ENCODE peak calls at places on chromosomes 11 and 22, in nine cellular contexts. One of them, this sample, is unnamed. For H3K4me1, the result is how much of the 10 kb centered on the place peaks cover.

GRCh38 chr11:128318856-128319474 is 268.4 kb downstream of the ETS1 start:
- DNase-seq in heart right ventricle: no peak
- DNase-seq in aorta: no peak
- DNase-seq in testis: no peak
- DNase-seq in neural progenitor cell: no peak
- DNase-seq in CD4-positive, alpha-beta memory T cell: peak
- DNase-seq in psoas muscle: no peak
- DNase-seq in adrenal gland: no peak
- DNase-seq in HCT116: no peak
- DNase-seq in this sample: no peak

GRCh38 chr11:70429428-70429705 is 31.0 kb downstream of the CTTN start:
- DNase-seq in heart right ventricle: no peak
- DNase-seq in aorta: no peak
- DNase-seq in testis: no peak
- DNase-seq in neural progenitor cell: no peak
- DNase-seq in CD4-positive, alpha-beta memory T cell: no peak
- DNase-seq in psoas muscle: no peak
- DNase-seq in adrenal gland: no peak
- DNase-seq in HCT116: no peak
- DNase-seq in this sample: no peak

GRCh38 chr22:24435861-24436351 is 8.5 kb downstream of the ADORA2A start:
- DNase-seq in heart right ventricle: no peak
- DNase-seq in aorta: no peak
- DNase-seq in testis: no peak
- DNase-seq in neural progenitor cell: no peak
- DNase-seq in CD4-positive, alpha-beta memory T cell: no peak
- DNase-seq in psoas muscle: peak
- DNase-seq in adrenal gland: peak
- DNase-seq in HCT116: no peak
- DNase-seq in this sample: no peak

GRCh38 chr11:86488553-86488952 is 113.9 kb downstream of the CCDC81 start:
- DNase-seq in heart right ventricle: no peak
- DNase-seq in aorta: no peak
- DNase-seq in testis: no peak
- DNase-seq in neural progenitor cell: no peak
- DNase-seq in CD4-positive, alpha-beta memory T cell: no peak
- DNase-seq in psoas muscle: no peak
- DNase-seq in adrenal gland: peak
- DNase-seq in HCT116: no peak
- DNase-seq in this sample: no peak

GRCh38 chr22:46528121-46528610 is 9.3 kb downstream of the CELSR1 start:
- DNase-seq in heart right ventricle: no peak
- DNase-seq in aorta: no peak
- DNase-seq in testis: no peak
- DNase-seq in neural progenitor cell: no peak
- DNase-seq in CD4-positive, alpha-beta memory T cell: no peak
- DNase-seq in psoas muscle: no peak
- DNase-seq in adrenal gland: no peak
- DNase-seq in HCT116: peak
- DNase-seq in this sample: no peak

GRCh38 chr11:119316729-119317591 is at the start of gene MCAM:
- DNase-seq in heart right ventricle: peak
- DNase-seq in aorta: peak
- DNase-seq in testis: no peak
- DNase-seq in neural progenitor cell: peak
- DNase-seq in CD4-positive, alpha-beta memory T cell: no peak
- DNase-seq in psoas muscle: peak
- DNase-seq in adrenal gland: peak
- DNase-seq in HCT116: no peak
- DNase-seq in this sample: no peak

GRCh38 chr11:133029096-133029495 is 503.2 kb downstream of the OPCML start:
- DNase-seq in heart right ventricle: no peak
- DNase-seq in aorta: no peak
- DNase-seq in testis: no peak
- DNase-seq in neural progenitor cell: no peak
- DNase-seq in CD4-positive, alpha-beta memory T cell: no peak
- DNase-seq in psoas muscle: no peak
- DNase-seq in adrenal gland: no peak
- DNase-seq in HCT116: no peak
- DNase-seq in this sample: no peak

GRCh38 chr11:101169944-101170343 is 40.3 kb upstream of the PGR start:
- DNase-seq in heart right ventricle: no peak
- DNase-seq in aorta: no peak
- DNase-seq in testis: no peak
- DNase-seq in neural progenitor cell: no peak
- DNase-seq in CD4-positive, alpha-beta memory T cell: no peak
- DNase-seq in psoas muscle: no peak
- DNase-seq in adrenal gland: no peak
- DNase-seq in HCT116: no peak
- DNase-seq in this sample: no peak

GRCh38 chr11:36213050-36213840 is 76.0 kb downstream of the COMMD9 start:
- DNase-seq in heart right ventricle: no peak
- DNase-seq in aorta: no peak
- DNase-seq in testis: no peak
- DNase-seq in neural progenitor cell: peak
- DNase-seq in CD4-positive, alpha-beta memory T cell: no peak
- DNase-seq in psoas muscle: no peak
- DNase-seq in adrenal gland: no peak
- DNase-seq in HCT116: no peak
- DNase-seq in this sample: no peak

GRCh38 chr22:41302016-41302767 is 867 bp downstream of the ZC3H7B start:
- DNase-seq in heart right ventricle: no peak
- DNase-seq in aorta: no peak
- DNase-seq in testis: no peak
- DNase-seq in neural progenitor cell: peak
- DNase-seq in CD4-positive, alpha-beta memory T cell: peak
- DNase-seq in psoas muscle: no peak
- DNase-seq in adrenal gland: no peak
- DNase-seq in HCT116: no peak
- DNase-seq in this sample: no peak

GRCh38 chr11:45857834-45858492 is 10.7 kb downstream of the CRY2 start:
- DNase-seq in heart right ventricle: peak
- DNase-seq in aorta: no peak
- DNase-seq in testis: peak
- DNase-seq in neural progenitor cell: no peak
- DNase-seq in CD4-positive, alpha-beta memory T cell: no peak
- DNase-seq in psoas muscle: peak
- DNase-seq in adrenal gland: peak
- DNase-seq in HCT116: no peak
- DNase-seq in this sample: peak

GRCh38 chr11:45859661-45860140 is 12.4 kb downstream of the CRY2 start:
- DNase-seq in heart right ventricle: peak
- DNase-seq in aorta: peak
- DNase-seq in testis: peak
- DNase-seq in neural progenitor cell: peak
- DNase-seq in CD4-positive, alpha-beta memory T cell: no peak
- DNase-seq in psoas muscle: peak
- DNase-seq in adrenal gland: peak
- DNase-seq in HCT116: no peak
- DNase-seq in this sample: peak

GRCh38 chr11:45860764-45861510 is 13.7 kb downstream of the CRY2 start:
- DNase-seq in heart right ventricle: no peak
- DNase-seq in aorta: no peak
- DNase-seq in testis: no peak
- DNase-seq in neural progenitor cell: no peak
- DNase-seq in CD4-positive, alpha-beta memory T cell: no peak
- DNase-seq in psoas muscle: no peak
- DNase-seq in adrenal gland: peak
- DNase-seq in HCT116: no peak
- DNase-seq in this sample: no peak

GRCh38 chr11:45860348-45860747 is 13.1 kb downstream of the CRY2 start:
- DNase-seq in heart right ventricle: no peak
- DNase-seq in aorta: no peak
- DNase-seq in testis: no peak
- DNase-seq in neural progenitor cell: no peak
- DNase-seq in CD4-positive, alpha-beta memory T cell: no peak
- DNase-seq in psoas muscle: no peak
- DNase-seq in adrenal gland: peak
- DNase-seq in HCT116: no peak
- DNase-seq in this sample: no peak

DNA sequence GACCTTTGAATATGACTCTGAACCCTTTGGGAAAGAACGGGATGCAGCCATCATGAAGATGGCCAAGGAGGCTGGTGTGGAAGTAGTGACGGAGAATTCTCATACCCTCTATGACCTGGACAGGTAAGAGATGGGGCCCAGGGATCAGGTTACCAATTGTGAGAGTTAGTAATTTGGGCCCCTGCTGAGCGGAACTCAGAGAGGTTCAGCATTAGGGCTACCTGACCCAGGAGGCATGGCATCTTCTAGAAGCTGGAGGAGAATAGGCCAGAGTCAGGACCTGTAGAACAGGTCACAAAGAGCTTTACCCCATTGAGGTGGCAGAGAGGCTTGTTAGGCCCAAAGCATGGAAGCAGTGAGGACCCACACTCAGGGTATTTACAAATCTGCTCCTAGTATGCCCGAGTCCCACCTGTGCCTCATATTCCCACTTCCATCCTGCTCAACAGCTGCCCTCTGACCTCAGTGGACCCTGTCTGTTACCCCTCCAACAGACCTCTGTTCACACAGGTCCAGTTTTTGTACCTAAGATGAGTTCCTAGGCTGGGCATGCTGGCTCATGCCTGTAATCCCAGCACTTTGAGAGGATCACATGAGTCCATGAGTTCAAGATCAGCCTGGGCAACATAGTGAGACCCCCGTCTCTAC is 11.6 kb downstream of the CRY2 start:
- DNase-seq in heart right ventricle: no peak
- DNase-seq in aorta: no peak
- DNase-seq in testis: no peak
- DNase-seq in neural progenitor cell: no peak
- DNase-seq in CD4-positive, alpha-beta memory T cell: no peak
- DNase-seq in psoas muscle: no peak
- DNase-seq in adrenal gland: peak
- DNase-seq in HCT116: no peak
- DNase-seq in this sample: no peak
- H3K27ac ChIP-seq in heart right ventricle: peak
- H3K27ac ChIP-seq in aorta: no peak
- H3K27ac ChIP-seq in testis: peak
- H3K27ac ChIP-seq in neural progenitor cell: no peak
- H3K27ac ChIP-seq in CD4-positive, alpha-beta memory T cell: no peak
- H3K27ac ChIP-seq in psoas muscle: peak
- H3K27ac ChIP-seq in adrenal gland: peak
- H3K27ac ChIP-seq in HCT116: no peak
- H3K27ac ChIP-seq in this sample: peak

DNA sequence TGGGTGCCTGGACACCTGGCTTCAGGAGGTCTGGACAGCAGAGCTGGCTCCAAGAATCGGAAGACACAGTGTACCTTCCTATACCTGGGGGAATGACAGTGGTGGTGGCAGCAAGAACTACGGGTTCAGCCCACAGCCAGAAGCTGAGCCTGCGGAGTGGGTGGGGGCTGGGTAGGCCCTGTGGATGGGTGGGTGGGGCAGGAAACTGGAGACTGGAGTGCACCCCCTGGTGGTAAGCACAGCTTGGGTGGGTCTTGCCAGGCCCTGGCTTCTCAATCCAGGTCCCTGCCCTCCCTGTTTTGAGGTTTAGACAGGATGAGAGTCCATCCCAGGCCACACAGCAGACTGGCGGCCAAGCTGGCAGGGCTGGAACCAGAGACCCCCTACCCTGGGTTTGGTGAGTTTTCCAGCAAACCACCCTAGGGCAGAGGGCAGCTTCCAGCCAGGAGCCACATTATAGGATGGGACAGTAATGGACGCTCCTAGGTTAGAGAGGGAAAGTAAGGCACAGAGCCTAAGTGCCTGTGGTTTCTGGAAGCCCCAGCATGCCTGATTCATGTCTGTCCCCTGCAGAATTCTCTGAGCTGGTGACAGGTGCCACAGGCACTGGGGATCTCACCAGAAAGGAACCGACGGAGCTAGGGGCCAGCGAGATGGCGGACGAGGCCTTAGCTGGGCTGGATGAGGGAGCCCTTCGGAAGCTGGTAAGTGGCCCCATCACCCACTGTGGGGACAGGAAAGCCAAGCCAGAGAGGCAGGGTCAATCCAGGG is 1.7 kb downstream of the SMTN start:
- DNase-seq in heart right ventricle: peak
- DNase-seq in aorta: peak
- DNase-seq in testis: peak
- DNase-seq in neural progenitor cell: peak
- DNase-seq in CD4-positive, alpha-beta memory T cell: no peak
- DNase-seq in psoas muscle: peak
- DNase-seq in adrenal gland: peak
- DNase-seq in HCT116: peak
- DNase-seq in this sample: peak
- H3K4me1 ChIP-seq in heart right ventricle: half or more
- H3K4me1 ChIP-seq in aorta: under half
- H3K4me1 ChIP-seq in testis: under half
- H3K4me1 ChIP-seq in neural progenitor cell: under half
- H3K4me1 ChIP-seq in CD4-positive, alpha-beta memory T cell: under half
- H3K4me1 ChIP-seq in psoas muscle: under half
- H3K4me1 ChIP-seq in adrenal gland: under half
- H3K4me1 ChIP-seq in HCT116: half or more
- H3K4me1 ChIP-seq in this sample: under half

GRCh38 chr11:109221190-109221589 is 200.8 kb upstream of the C11orf87 start:
- DNase-seq in heart right ventricle: no peak
- DNase-seq in aorta: no peak
- DNase-seq in testis: no peak
- DNase-seq in neural progenitor cell: no peak
- DNase-seq in CD4-positive, alpha-beta memory T cell: no peak
- DNase-seq in psoas muscle: no peak
- DNase-seq in adrenal gland: no peak
- DNase-seq in HCT116: no peak
- DNase-seq in this sample: no peak
- H3K27ac ChIP-seq in heart right ventricle: no peak
- H3K27ac ChIP-seq in aorta: no peak
- H3K27ac ChIP-seq in testis: no peak
- H3K27ac ChIP-seq in neural progenitor cell: no peak
- H3K27ac ChIP-seq in CD4-positive, alpha-beta memory T cell: no peak
- H3K27ac ChIP-seq in psoas muscle: no peak
- H3K27ac ChIP-seq in adrenal gland: no peak
- H3K27ac ChIP-seq in HCT116: no peak
- H3K27ac ChIP-seq in this sample: no peak

GRCh38 chr11:106461148-106461547 is 383.7 kb downstream of the AASDHPPT start:
- DNase-seq in heart right ventricle: peak
- DNase-seq in aorta: no peak
- DNase-seq in testis: peak
- DNase-seq in neural progenitor cell: no peak
- DNase-seq in CD4-positive, alpha-beta memory T cell: no peak
- DNase-seq in psoas muscle: no peak
- DNase-seq in adrenal gland: no peak
- DNase-seq in HCT116: no peak
- DNase-seq in this sample: no peak

GRCh38 chr11:106463796-106464201 is 386.3 kb downstream of the AASDHPPT start:
- DNase-seq in heart right ventricle: no peak
- DNase-seq in aorta: no peak
- DNase-seq in testis: no peak
- DNase-seq in neural progenitor cell: no peak
- DNase-seq in CD4-positive, alpha-beta memory T cell: no peak
- DNase-seq in psoas muscle: no peak
- DNase-seq in adrenal gland: no peak
- DNase-seq in HCT116: no peak
- DNase-seq in this sample: no peak

GRCh38 chr11:106463154-106463553 is 385.7 kb downstream of the AASDHPPT start:
- DNase-seq in heart right ventricle: no peak
- DNase-seq in aorta: no peak
- DNase-seq in testis: no peak
- DNase-seq in neural progenitor cell: peak
- DNase-seq in CD4-positive, alpha-beta memory T cell: no peak
- DNase-seq in psoas muscle: no peak
- DNase-seq in adrenal gland: no peak
- DNase-seq in HCT116: no peak
- DNase-seq in this sample: no peak

GRCh38 chr11:106464728-106465127 is 387.3 kb downstream of the AASDHPPT start:
- DNase-seq in heart right ventricle: no peak
- DNase-seq in aorta: no peak
- DNase-seq in testis: no peak
- DNase-seq in neural progenitor cell: no peak
- DNase-seq in CD4-positive, alpha-beta memory T cell: no peak
- DNase-seq in psoas muscle: no peak
- DNase-seq in adrenal gland: no peak
- DNase-seq in HCT116: no peak
- DNase-seq in this sample: no peak

GRCh38 chr11:106461839-106462545 is 384.5 kb downstream of the AASDHPPT start:
- DNase-seq in heart right ventricle: no peak
- DNase-seq in aorta: no peak
- DNase-seq in testis: no peak
- DNase-seq in neural progenitor cell: peak
- DNase-seq in CD4-positive, alpha-beta memory T cell: no peak
- DNase-seq in psoas muscle: no peak
- DNase-seq in adrenal gland: no peak
- DNase-seq in HCT116: no peak
- DNase-seq in this sample: no peak
- H3K4me1 ChIP-seq in heart right ventricle: under half
- H3K4me1 ChIP-seq in aorta: under half
- H3K4me1 ChIP-seq in testis: under half
- H3K4me1 ChIP-seq in neural progenitor cell: under half
- H3K4me1 ChIP-seq in CD4-positive, alpha-beta memory T cell: under half
- H3K4me1 ChIP-seq in psoas muscle: under half
- H3K4me1 ChIP-seq in adrenal gland: under half
- H3K4me1 ChIP-seq in HCT116: under half
- H3K4me1 ChIP-seq in this sample: under half

This sample was measured in right atrium auricular region.